ENCODE peak calls at places on chromosomes 1 and 21, in six cellular contexts. G is IMR-90, H is psoas muscle, A is AG10803, Y is adrenal gland, S is heart left ventricle. L is an unnamed sample.

GRCh38 chr1:78493456-78493855 is 2.7 kb downstream of the PTGFR start:
- DNase-seq in G (peak; percentile 37), H (no peak), A (peak; percentile 50), Y (no peak), S (no peak), L (no peak)

GRCh38 chr21:37965088-37965805 is 49.0 kb upstream of the KCNJ6 start:
- DNase-seq in G (no peak), H (no peak), A (no peak), Y (no peak), S (no peak), L (no peak)

GRCh38 chr1:85024736-85025135 is 23.6 kb downstream of the MCOLN3 start:
- DNase-seq in G (no peak), H (no peak), A (no peak), Y (no peak), S (no peak), L (no peak)

GRCh38 chr1:168312718-168313604 is 32.3 kb downstream of the TBX19 start:
- DNase-seq in G (peak; percentile 41), H (no peak), A (no peak), Y (no peak), S (no peak), L (no peak)

GRCh38 chr1:76807543-76808260 is 59.6 kb upstream of the ST6GALNAC5 start:
- DNase-seq in G (no peak), H (no peak), A (peak; percentile 62), Y (no peak), S (no peak), L (no peak)

GRCh38 chr21:31346256-31346821 is 2.3 kb upstream of the TIAM1 start:
- DNase-seq in G (no peak), H (no peak), A (peak; percentile 25), Y (no peak), S (no peak), L (no peak)

GRCh38 chr1:214546886-214547641 is 4.3 kb downstream of the PTPN14 start:
- DNase-seq in G (no peak), H (no peak), A (no peak), Y (no peak), S (no peak), L (no peak)

GRCh38 chr1:1433804-1434130 is 1.7 kb upstream of the VWA1 start:
- DNase-seq in G (peak; percentile 39), H (no peak), A (no peak), Y (no peak), S (no peak), L (no peak)

GRCh38 chr1:161733526-161733925 is 12.2 kb downstream of the FCRLB start:
- DNase-seq in G (peak; percentile 93), H (no peak), A (peak; percentile 96), Y (no peak), S (no peak), L (no peak)

GRCh38 chr21:29904359-29905282 is 35.2 kb downstream of the GRIK1 start:
- DNase-seq in G (no peak), H (no peak), A (peak; percentile 1), Y (no peak), S (no peak), L (no peak)

GRCh38 chr1:173112129-173112528 is 61.4 kb upstream of the TNFSF18 start:
- DNase-seq in G (peak; percentile 67), H (no peak), A (no peak), Y (no peak), S (no peak), L (no peak)

GRCh38 chr1:207909687-207910086 is 1.2 kb downstream of the CD34 start:
- DNase-seq in G (no peak), H (no peak), A (no peak), Y (no peak), S (no peak), L (no peak)

GRCh38 chr1:207908112-207908734 is 2.7 kb downstream of the CD34 start:
- DNase-seq in G (no peak), H (peak; percentile 48), A (no peak), Y (no peak), S (peak; percentile 81), L (no peak)

GRCh38 chr1:207911983-207912760 is 1.2 kb upstream of the CD34 start:
- DNase-seq in G (no peak), H (no peak), A (peak; percentile 25), Y (no peak), S (no peak), L (no peak)

GRCh38 chr1:207913951-207914350 is 3.0 kb upstream of the CD34 start:
- DNase-seq in G (no peak), H (no peak), A (no peak), Y (no peak), S (no peak), L (no peak)

GRCh38 chr1:207910678-207911354 is at the start of gene CD34:
- DNase-seq in G (no peak), H (peak; percentile 67), A (no peak), Y (peak; percentile 46), S (peak; percentile 84), L (no peak)
- H3K4me3 ChIP-seq in G (no peak within 1 kb of the TSS), H (peak within 1 kb of the TSS; percentile 63), A (peak within 1 kb of the TSS; percentile 50), Y (peak within 1 kb of the TSS; percentile 1), S (peak within 1 kb of the TSS; percentile 64), L (peak within 1 kb of the TSS; percentile 17)

GRCh38 chr1:227447531-227447990 is 115.8 kb upstream of the ZNF678 start:
- DNase-seq in G (no peak), H (peak; percentile 58), A (peak; percentile 47), Y (peak; percentile 44), S (peak; percentile 69), L (no peak)

GRCh38 chr1:227450489-227450888 is 112.9 kb upstream of the ZNF678 start:
- DNase-seq in G (no peak), H (no peak), A (no peak), Y (no peak), S (no peak), L (no peak)

GRCh38 chr1:227449727-227450420 is 113.5 kb upstream of the ZNF678 start:
- DNase-seq in G (no peak), H (no peak), A (no peak), Y (no peak), S (no peak), L (no peak)

GRCh38 chr1:227451062-227451461 is 112.3 kb upstream of the ZNF678 start:
- DNase-seq in G (no peak), H (no peak), A (no peak), Y (no peak), S (no peak), L (no peak)

GRCh38 chr1:227449051-227449450 is 114.3 kb upstream of the ZNF678 start:
- DNase-seq in G (no peak), H (no peak), A (peak; percentile 34), Y (no peak), S (no peak), L (no peak)
- TF ChIP-seq CTCF in G (peak; percentile 25), H (peak; percentile 14), A (peak; percentile 58), Y (peak; percentile 17), S (peak; percentile 32), L (peak; percentile 46)

GRCh38 chr1:185144233-185144632 is 12.5 kb downstream of the TRMT1L start:
- DNase-seq in G (peak; percentile 65), H (no peak), A (peak; percentile 61), Y (no peak), S (no peak), L (no peak)
- H3K4me3 ChIP-seq in G (no peak overlapping the region), H (no peak overlapping the region), A (no peak overlapping the region), Y (no peak overlapping the region), S (no peak overlapping the region), L (no peak overlapping the region)

GRCh38 chr1:35537788-35538187 is 19.4 kb downstream of the KIAA0319L start:
- DNase-seq in G (no peak), H (no peak), A (no peak), Y (no peak), S (no peak), L (no peak)
- TF ChIP-seq CTCF in G (no peak), H (no peak), A (no peak), Y (no peak), S (no peak), L (no peak)